ENCODE peak calls at places on chromosomes 4 and X, in eight cellular contexts. P, N, F, I, C, U, M and O are unnamed samples.

GRCh38 chrX:34379891-34380290 is 247.8 kb upstream of the FAM47A start:
- DNase-seq in I (no peak), P (no peak), C (no peak), M (peak; percentile 4), F (no peak), N (no peak), U (peak; percentile 14), O (no peak)

GRCh38 chr4:1458581-1458980 is 52.3 kb upstream of the NKX1-1 start:
- DNase-seq in M (no peak), P (no peak), U (no peak), C (no peak), I (no peak), F (no peak), N (no peak), O (no peak)

GRCh38 chrX:11478036-11478435 is 184.8 kb downstream of the AMELX start:
- DNase-seq in C (no peak), F (no peak), N (no peak), U (no peak), P (no peak), M (no peak), I (no peak), O (no peak)

GRCh38 chrX:107731831-107732502 is 43.6 kb downstream of the TSC22D3 start:
- DNase-seq in U (peak; percentile 90), P (peak; percentile 58), I (peak; percentile 76), C (peak; percentile 48), F (no peak), N (peak; percentile 95), M (peak; percentile 39), O (peak; percentile 67)

GRCh38 chr4:101156619-101157310 is 190.6 kb downstream of the PPP3CA start:
- DNase-seq in F (no peak), I (no peak), U (peak; percentile 22), C (no peak), N (no peak), M (no peak), P (peak; percentile 28), O (no peak)

GRCh38 chrX:82218361-82218760 is 1016.5 kb downstream of the SH3BGRL start:
- DNase-seq in N (no peak), C (peak; percentile 72), U (peak; percentile 1), F (no peak), M (no peak), I (no peak), P (peak; percentile 0), O (no peak)

GRCh38 chr4:80058740-80059139 is 14.3 kb downstream of the ANTXR2 start:
- DNase-seq in P (peak; percentile 24), N (no peak), U (no peak), M (peak; percentile 39), C (peak; percentile 92), F (no peak), I (no peak), O (no peak)

GRCh38 chr4:140812916-140813315 is 56.7 kb upstream of the TBC1D9 start:
- DNase-seq in U (no peak), C (no peak), I (no peak), N (no peak), M (no peak), P (no peak), F (no peak), O (no peak)

GRCh38 chrX:23493941-23494374 is 159.3 kb downstream of the PTCHD1 start:
- DNase-seq in M (no peak), U (no peak), C (peak; percentile 42), F (no peak), I (no peak), N (peak; percentile 69), P (no peak), O (no peak)

GRCh38 chrX:68415289-68415688 is 18.0 kb downstream of the OPHN1 start:
- DNase-seq in P (peak; percentile 64), M (peak; percentile 5), N (peak; percentile 27), F (no peak), I (no peak), C (no peak), U (peak; percentile 42), O (no peak)

GRCh38 chr4:112840061-112840460 is 203.1 kb downstream of the LARP7 start:
- DNase-seq in U (peak; percentile 36), N (no peak), P (peak; percentile 7), C (no peak), M (peak; percentile 71), F (no peak), I (no peak), O (no peak)

GRCh38 chrX:135707880-135708279 is 5.6 kb upstream of the CT45A1 start:
- DNase-seq in M (no peak), P (no peak), F (no peak), I (no peak), C (peak; percentile 61), N (no peak), U (no peak), O (no peak)

GRCh38 chr4:98929341-98930267 is 671 bp upstream of the EIF4E start:
- DNase-seq in I (peak; percentile 90), U (peak; percentile 91), F (peak; percentile 91), P (peak; percentile 98), N (peak; percentile 71), M (peak; percentile 99), C (peak; percentile 81), O (peak; percentile 65)

GRCh38 chr4:124202106-124202505 is 510.4 kb downstream of the ANKRD50 start:
- DNase-seq in C (no peak), P (peak; percentile 50), U (peak; percentile 82), N (no peak), F (no peak), M (no peak), I (no peak), O (no peak)

GRCh38 chr4:90845777-90846176 is 718.6 kb downstream of the CCSER1 start:
- DNase-seq in M (no peak), U (no peak), I (no peak), N (no peak), F (no peak), C (no peak), P (no peak), O (no peak)

GRCh38 chrX:39749728-39750127 is 348.0 kb downstream of the BCOR start:
- DNase-seq in I (no peak), U (no peak), F (no peak), C (peak; percentile 58), N (no peak), P (no peak), M (no peak), O (no peak)

GRCh38 chr4:91826186-91826585 is 477.6 kb upstream of the GRID2 start:
- DNase-seq in M (no peak), F (no peak), U (peak; percentile 4), P (no peak), N (no peak), C (no peak), I (no peak), O (no peak)

GRCh38 chr4:110411599-110412011 is 64.3 kb upstream of the ENPEP start:
- DNase-seq in M (no peak), C (no peak), P (no peak), F (no peak), I (peak; percentile 33), U (no peak), N (no peak), O (no peak)

GRCh38 chrX:130726661-130727060 is 176.3 kb downstream of the ENOX2 start:
- DNase-seq in M (peak; percentile 67), U (peak; percentile 66), P (peak; percentile 49), F (no peak), N (no peak), C (peak; percentile 58), I (no peak), O (no peak)

GRCh38 chr4:76373919-76374552 is 46.9 kb downstream of the CCDC158 start:
- DNase-seq in F (peak; percentile 4), C (no peak), U (peak; percentile 60), P (no peak), M (no peak), I (no peak), N (no peak), O (no peak)

GRCh38 chrX:116111934-116112595 is 58.5 kb upstream of the AGTR2 start:
- DNase-seq in U (no peak), C (no peak), M (no peak), N (no peak), P (no peak), F (no peak), I (no peak), O (no peak)

GRCh38 chrX:16496175-16496574 is 153.8 kb upstream of the S100G start:
- DNase-seq in U (no peak), C (no peak), N (no peak), M (no peak), F (no peak), I (no peak), P (no peak), O (no peak)
- TF ChIP-seq CTCF in U (no peak), C (no peak), N (no peak), M (no peak), F (no peak), I (no peak), P (no peak), O (no peak)

DNA sequence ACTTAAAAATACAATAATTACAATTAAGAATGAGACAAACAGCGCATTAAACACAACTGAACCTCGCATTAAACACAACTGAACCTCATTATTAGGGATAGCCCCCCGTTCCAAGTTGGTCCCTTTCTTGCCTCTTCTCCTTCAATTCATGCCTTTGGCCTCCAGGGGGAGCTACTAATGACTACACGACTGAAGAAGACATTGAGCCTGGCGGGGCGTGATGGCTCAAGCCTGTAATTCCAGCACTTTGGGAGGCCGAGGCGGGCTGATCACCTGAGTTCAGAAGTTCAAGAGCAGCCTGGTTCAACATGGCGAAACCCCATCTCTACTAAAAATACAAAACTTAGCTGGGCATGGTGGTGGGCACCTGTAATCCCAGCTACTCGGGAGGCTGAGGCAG is 56.4 kb upstream of the NWD2 start:
- DNase-seq in N (no peak), I (no peak), U (no peak), M (no peak), C (peak; percentile 38), P (no peak), F (no peak), O (no peak)
- TF ChIP-seq CTCF in N (no peak), I (no peak), U (no peak), M (peak; percentile 30), C (peak; percentile 65), P (no peak), F (no peak), O (no peak)

GRCh38 chrX:71068052-71068918 is at the start of gene SNX12:
- DNase-seq in I (peak; percentile 94), P (peak; percentile 94), U (peak; percentile 94), C (peak; percentile 95), N (peak; percentile 90), F (peak; percentile 70), M (peak; percentile 94), O (peak; percentile 61)
- TF ChIP-seq CTCF in I (no peak), P (no peak), U (no peak), C (no peak), N (no peak), F (no peak), M (no peak), O (peak; percentile 85)

DNA sequence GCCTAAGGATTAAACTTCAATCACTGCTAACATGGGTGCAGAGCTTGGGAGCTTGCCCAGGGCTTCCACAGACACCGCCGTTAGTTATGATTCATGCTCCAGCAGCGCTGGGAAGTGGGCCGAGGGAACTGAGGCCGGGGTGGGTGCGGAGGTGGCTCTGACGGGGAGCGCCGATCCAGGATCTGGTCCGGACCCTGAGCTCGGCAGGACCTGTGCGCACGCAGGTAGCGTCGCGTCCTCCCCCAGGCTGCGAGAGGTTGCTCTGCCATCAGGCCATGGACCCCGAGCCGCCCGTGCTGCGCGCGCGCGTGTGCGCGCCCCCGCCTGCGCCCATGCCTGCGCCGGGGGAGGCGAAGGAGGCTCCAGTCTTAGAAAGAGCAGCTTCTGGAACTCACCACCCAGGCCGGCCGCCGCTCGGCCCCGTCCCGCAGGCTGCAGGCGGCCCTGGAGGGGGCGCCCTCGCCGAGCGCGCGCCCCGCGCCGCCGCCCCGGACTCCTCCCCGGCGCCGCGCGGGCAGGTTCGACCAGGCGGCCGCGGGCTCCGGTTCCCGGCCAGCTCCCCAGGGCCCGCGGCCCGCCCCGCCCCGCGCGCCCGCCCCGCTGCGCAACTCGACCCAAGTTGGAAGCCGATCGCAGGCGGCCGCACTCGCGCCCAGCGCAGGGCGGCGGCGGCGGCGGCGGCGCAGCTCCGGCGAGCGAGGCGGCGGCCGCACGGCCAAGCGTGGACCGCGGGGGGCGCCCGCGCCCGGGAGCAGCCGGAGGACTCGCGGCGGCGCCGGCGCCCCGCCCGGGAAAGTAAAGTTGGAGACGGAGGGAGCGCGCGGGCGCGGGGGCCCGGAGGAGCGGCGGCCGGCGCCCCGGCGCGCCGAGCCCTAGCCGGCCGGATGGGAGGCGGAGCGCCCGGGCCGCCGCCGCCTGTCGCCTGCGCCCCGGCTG is 646 bp upstream of the ADRA2C start:
- DNase-seq in N (peak; percentile 32), M (peak; percentile 43), I (no peak), U (peak; percentile 27), P (peak; percentile 42), C (no peak), F (no peak), O (no peak)
- TF ChIP-seq CTCF in N (no peak), M (no peak), I (no peak), U (no peak), P (peak; percentile 23), C (no peak), F (no peak), O (no peak)